ENCODE peak calls at places on chromosomes 2 and 18, in four cellular contexts. Q is left ventricle myocardium inferior, U is foreskin fibroblast, M is Kasumi-1. H is an unnamed sample.

GRCh38 chr2:62382757-62383156 is 123.2 kb downstream of the TMEM17 start:
- DNase-seq in Q (no peak), U (no peak), M (no peak), H (no peak)

GRCh38 chr2:8162602-8163001 is 519.3 kb upstream of the ID2 start:
- DNase-seq in Q (no peak), U (no peak), M (no peak), H (no peak)

GRCh38 chr18:361941-362913 is 94.4 kb upstream of the THOC1 start:
- DNase-seq in Q (no peak), U (peak), M (no peak), H (no peak)

GRCh38 chr18:57910134-57910533 is 107.0 kb upstream of the ATP8B1 start:
- DNase-seq in Q (no peak), U (no peak), M (no peak), H (no peak)

GRCh38 chr18:76348267-76349066 is 146.6 kb downstream of the ZNF516 start:
- DNase-seq in Q (no peak), U (no peak), M (no peak), H (no peak)

GRCh38 chr2:123165616-123166015 is 859.5 kb upstream of the CNTNAP5 start:
- DNase-seq in Q (no peak), U (no peak), M (no peak), H (no peak)

GRCh38 chr2:83104202-83104601 is 1354.9 kb downstream of the SUCLG1 start:
- DNase-seq in Q (no peak), U (no peak), M (no peak), H (no peak)

GRCh38 chr2:102266204-102266603 is 45.2 kb upstream of the IL1RL1 start:
- DNase-seq in Q (peak), U (no peak), M (no peak), H (peak)

GRCh38 chr2:98748303-98749052 is 17.5 kb upstream of the MGAT4A start:
- DNase-seq in Q (no peak), U (no peak), M (no peak), H (no peak)

GRCh38 chr2:159855153-159856140 is 57.4 kb upstream of the CD302 start:
- DNase-seq in Q (no peak), U (peak), M (peak), H (no peak)

GRCh38 chr2:218006741-218007140 is 3.9 kb upstream of the TNS1 start:
- DNase-seq in Q (no peak), U (no peak), M (no peak), H (no peak)

GRCh38 chr2:235675678-235676535 is 182.1 kb downstream of the AGAP1 start:
- DNase-seq in Q (no peak), U (peak), M (no peak), H (no peak)

GRCh38 chr18:12863687-12864086 is 20.4 kb downstream of the PTPN2 start:
- DNase-seq in Q (no peak), U (no peak), M (no peak), H (no peak)

GRCh38 chr2:65273344-65273743 is 45.7 kb downstream of the ACTR2 start:
- DNase-seq in Q (no peak), U (no peak), M (no peak), H (no peak)

GRCh38 chr18:31876707-31877106 is 66.2 kb downstream of the TRAPPC8 start:
- DNase-seq in Q (no peak), U (no peak), M (no peak), H (no peak)

GRCh38 chr2:167438206-167438605 is 549.9 kb downstream of the XIRP2 start:
- DNase-seq in Q (no peak), U (peak), M (peak), H (no peak)

GRCh38 chr18:3262234-3263171 is 570 bp downstream of the MYL12B start:
- DNase-seq in Q (no peak), U (no peak), M (no peak), H (peak)

GRCh38 chr2:203790134-203790533 is 77.4 kb upstream of the CTLA4 start:
- DNase-seq in Q (no peak), U (peak), M (no peak), H (no peak)

GRCh38 chr2:25305197-25305596 is 36.5 kb downstream of the DNMT3A start:
- DNase-seq in Q (no peak), U (no peak), M (no peak), H (no peak)

GRCh38 chr2:197920581-197921213 is 116.3 kb downstream of the PLCL1 start:
- DNase-seq in Q (no peak), U (no peak), M (no peak), H (no peak)

GRCh38 chr2:236949089-236949935 is 136.4 kb upstream of the COPS8 start:
- DNase-seq in Q (no peak), U (no peak), M (no peak), H (no peak)

GRCh38 chr2:152629202-152629601 is 88.1 kb downstream of the PRPF40A start:
- DNase-seq in Q (no peak), U (no peak), M (no peak), H (no peak)

GRCh38 chr2:2222931-2223330 is 108.1 kb downstream of the MYT1L start:
- DNase-seq in Q (no peak), U (no peak), M (no peak), H (no peak)

GRCh38 chr2:104834431-104834830 is 19.5 kb upstream of the POU3F3 start:
- DNase-seq in Q (no peak), U (no peak), M (no peak), H (no peak)

GRCh38 chr2:170177950-170178781 is at the start of gene MYO3B:
- DNase-seq in Q (no peak), U (no peak), M (no peak), H (no peak)

GRCh38 chr2:36462311-36462710 is 106.7 kb downstream of the CRIM1 start:
- DNase-seq in Q (no peak), U (no peak), M (no peak), H (no peak)

GRCh38 chr18:74139888-74140287 is 7.7 kb downstream of the FBXO15 start:
- DNase-seq in Q (no peak), U (peak), M (peak), H (no peak)

GRCh38 chr2:238439093-238439849 is 12.5 kb downstream of the ASB1 start:
- DNase-seq in Q (no peak), U (peak), M (no peak), H (peak)

GRCh38 chr2:237466266-237466665 is 20.8 kb upstream of the MLPH start:
- DNase-seq in Q (no peak), U (no peak), M (no peak), H (no peak)

GRCh38 chr2:33029459-33029858 is 82.7 kb downstream of the LTBP1 start:
- DNase-seq in Q (no peak), U (no peak), M (no peak), H (no peak)

GRCh38 chr2:42095923-42096408 is 48.1 kb downstream of the PKDCC start:
- DNase-seq in Q (peak), U (peak), M (peak), H (peak)

GRCh38 chr2:9909106-9909505 is 42.4 kb upstream of the GRHL1 start:
- DNase-seq in Q (no peak), U (peak), M (peak), H (no peak)

GRCh38 chr2:237968048-237968862 is 1.4 kb downstream of the UBE2F start:
- DNase-seq in Q (no peak), U (peak), M (peak), H (peak)

GRCh38 chr2:109372614-109373013 is 241.2 kb downstream of the SEPTIN10 start:
- DNase-seq in Q (no peak), U (no peak), M (no peak), H (no peak)

H was measured in right cardiac atrium.